ENCODE peak calls at places on chromosomes 1 and 21, in nine cellular contexts. S is D721Med, Z is prostate gland, C is A549, G is GM12865, J is neural progenitor cell, L is fibroblast of mammary gland, N is endothelial cell, F is thoracic aorta. O is an unnamed sample.

GRCh38 chr1:244836135-244836521 is 670 bp downstream of the COX20 start:
- DNase-seq in S (no peak), Z (no peak), C (peak; percentile 52), G (peak; percentile 21), J (peak; percentile 27), L (peak; percentile 47), N (peak; percentile 17), F (no peak), O (no peak)

GRCh38 chr1:61956774-61957173 is 214.5 kb downstream of the PATJ start:
- DNase-seq in S (no peak), Z (no peak), C (no peak), G (no peak), J (no peak), L (no peak), N (no peak), F (no peak), O (no peak)

GRCh38 chr1:212062832-212063438 is 27.4 kb downstream of the DTL start:
- DNase-seq in S (no peak), Z (no peak), C (peak; percentile 41), G (peak; percentile 45), J (peak; percentile 40), L (peak; percentile 64), N (no peak), F (no peak), O (peak; percentile 58)

GRCh38 chr1:8364528-8365442 is 46.9 kb downstream of the SLC45A1 start:
- DNase-seq in S (no peak), Z (peak; percentile 85), C (no peak), G (no peak), J (no peak), L (no peak), N (no peak), F (no peak), O (no peak)

GRCh38 chr21:42658320-42659105 is 5.1 kb downstream of the PDE9A start:
- DNase-seq in S (no peak), Z (no peak), C (no peak), G (no peak), J (no peak), L (no peak), N (no peak), F (no peak), O (no peak)

GRCh38 chr1:28898267-28898955 is 16.0 kb upstream of the EPB41 start:
- DNase-seq in S (no peak), Z (no peak), C (no peak), G (no peak), J (no peak), L (no peak), N (no peak), F (no peak), O (no peak)

GRCh38 chr1:182048562-182048961 is 12.9 kb downstream of the ZNF648 start:
- DNase-seq in S (no peak), Z (no peak), C (no peak), G (no peak), J (no peak), L (no peak), N (no peak), F (no peak), O (no peak)

GRCh38 chr1:31906557-31906956 is 31.6 kb downstream of the PTP4A2 start:
- DNase-seq in S (no peak), Z (no peak), C (no peak), G (no peak), J (no peak), L (no peak), N (no peak), F (no peak), O (no peak)

GRCh38 chr1:41783189-41783639 is 135.5 kb downstream of the HIVEP3 start:
- DNase-seq in S (no peak), Z (peak; percentile 69), C (peak; percentile 36), G (no peak), J (no peak), L (peak; percentile 93), N (no peak), F (no peak), O (peak; percentile 92)

GRCh38 chr1:216793303-216793702 is 70.1 kb upstream of the ESRRG start:
- DNase-seq in S (no peak), Z (no peak), C (no peak), G (peak; percentile 1), J (peak; percentile 17), L (no peak), N (no peak), F (no peak), O (no peak)

GRCh38 chr21:43273016-43273707 is 104.4 kb downstream of the CRYAA start:
- DNase-seq in S (no peak), Z (no peak), C (no peak), G (no peak), J (no peak), L (no peak), N (no peak), F (no peak), O (no peak)

GRCh38 chr1:235079443-235079967 is 49.1 kb downstream of the TOMM20 start:
- DNase-seq in S (no peak), Z (peak; percentile 84), C (peak; percentile 49), G (peak; percentile 85), J (no peak), L (peak; percentile 67), N (no peak), F (no peak), O (no peak)

GRCh38 chr1:15249032-15249601 is 2.1 kb downstream of the FHAD1 start:
- DNase-seq in S (no peak), Z (no peak), C (no peak), G (peak; percentile 75), J (no peak), L (no peak), N (no peak), F (no peak), O (no peak)

GRCh38 chr1:25194576-25195020 is 37.7 kb downstream of the SYF2 start:
- DNase-seq in S (no peak), Z (peak; percentile 77), C (no peak), G (no peak), J (no peak), L (no peak), N (no peak), F (no peak), O (no peak)

GRCh38 chr1:4585705-4586104 is 68.7 kb upstream of the AJAP1 start:
- DNase-seq in S (no peak), Z (no peak), C (no peak), G (no peak), J (no peak), L (no peak), N (no peak), F (no peak), O (no peak)

GRCh38 chr21:15285567-15285966 is 220.8 kb upstream of the NRIP1 start:
- DNase-seq in S (no peak), Z (no peak), C (no peak), G (no peak), J (no peak), L (no peak), N (no peak), F (no peak), O (no peak)

GRCh38 chr1:64733576-64734288 is 11.1 kb upstream of the RAVER2 start:
- DNase-seq in S (no peak), Z (no peak), C (no peak), G (no peak), J (no peak), L (no peak), N (no peak), F (no peak), O (peak; percentile 43)

GRCh38 chr1:36369472-36369871 is 16.3 kb downstream of the STK40 start:
- DNase-seq in S (no peak), Z (no peak), C (no peak), G (no peak), J (no peak), L (no peak), N (no peak), F (no peak), O (no peak)

GRCh38 chr1:169009666-169010065 is 96.8 kb upstream of the ATP1B1 start:
- DNase-seq in S (no peak), Z (no peak), C (no peak), G (peak; percentile 56), J (no peak), L (no peak), N (no peak), F (no peak), O (no peak)

DNA sequence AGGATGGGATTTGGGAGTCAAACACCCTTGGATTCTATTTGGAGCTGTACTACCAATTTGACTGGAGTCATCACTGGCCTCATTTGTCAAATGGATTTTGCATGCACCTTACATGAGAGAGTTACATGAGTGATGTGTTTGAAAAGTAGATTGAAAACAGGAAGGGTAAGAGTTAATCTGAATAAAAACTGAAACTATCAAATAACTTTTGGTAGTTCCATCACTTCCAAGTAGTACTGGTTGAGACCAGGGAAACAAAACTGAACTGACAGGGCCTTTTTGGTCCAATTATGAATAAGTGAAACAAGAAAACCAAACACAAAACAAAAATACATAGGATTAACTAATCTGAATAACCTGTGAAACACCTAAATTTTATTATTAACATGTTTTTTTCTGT is 30.2 kb downstream of the NUCKS1 start:
- DNase-seq in S (no peak), Z (no peak), C (no peak), G (peak; percentile 38), J (no peak), L (no peak), N (no peak), F (no peak), O (no peak)
- TF ChIP-seq CTCF in S (no peak), Z (no peak), C (no peak), G (no peak), J (no peak), L (no peak), N (no peak), F (no peak), O (no peak)

GRCh38 chr1:209585672-209586071 is 2.2 kb downstream of the CAMK1G start:
- DNase-seq in S (no peak), Z (peak; percentile 35), C (no peak), G (no peak), J (peak; percentile 65), L (no peak), N (peak; percentile 45), F (no peak), O (peak; percentile 56)
- TF ChIP-seq CTCF in S (no peak), Z (no peak), C (no peak), G (no peak), J (no peak), L (no peak), N (no peak), F (no peak), O (peak; percentile 23)

GRCh38 chr1:5598824-5599395 is 393.3 kb downstream of the NPHP4 start:
- DNase-seq in S (no peak), Z (no peak), C (no peak), G (no peak), J (no peak), L (no peak), N (no peak), F (no peak), O (no peak)
- TF ChIP-seq CTCF in S (no peak), Z (no peak), C (no peak), G (no peak), J (no peak), L (no peak), N (no peak), F (no peak), O (no peak)

DNA sequence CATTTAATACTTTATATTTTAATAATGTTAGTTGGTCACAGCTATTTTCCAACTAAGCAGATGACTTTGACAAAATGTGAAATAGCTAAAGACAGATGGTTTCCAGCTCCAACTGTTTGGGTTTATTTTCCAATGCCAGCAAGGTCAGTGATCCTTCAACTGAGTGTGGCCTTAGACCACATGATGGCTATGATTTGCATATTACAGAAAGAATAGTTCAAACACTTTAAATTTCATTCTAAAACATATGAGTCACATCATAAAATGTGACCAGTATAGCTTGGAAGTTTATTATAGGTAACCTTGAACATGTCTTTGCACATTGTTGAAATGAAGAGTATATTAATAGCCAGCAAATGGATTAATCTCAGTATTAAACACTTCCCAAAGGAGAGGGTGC is 454.0 kb upstream of the C1orf87 start:
- DNase-seq in S (no peak), Z (no peak), C (no peak), G (no peak), J (no peak), L (no peak), N (no peak), F (no peak), O (no peak)
- TF ChIP-seq CTCF in S (no peak), Z (no peak), C (no peak), G (no peak), J (no peak), L (no peak), N (no peak), F (no peak), O (no peak)

O was measured in HFFc6.